ENCODE peak calls at places on chromosome 11, in five cellular contexts. O is ovary, A is adrenal gland, F is dorsolateral prefrontal cortex, Y is heart right ventricle. B is an unnamed sample.

GRCh38 chr11:63227521-63228107 is 15.8 kb downstream of the SLC22A25 start:
- DNase-seq in O (no peak), A (no peak), F (no peak), Y (no peak), B (no peak)

GRCh38 chr11:85947431-85948272 is 92.5 kb downstream of the CCDC83 start:
- DNase-seq in O (peak), A (peak), F (no peak), Y (no peak), B (peak)

GRCh38 chr11:76186776-76187279 is 19.5 kb downstream of the WNT11 start:
- DNase-seq in O (peak), A (peak), F (no peak), Y (no peak), B (no peak)

GRCh38 chr11:102940714-102941588 is 14.6 kb downstream of the MMP13 start:
- DNase-seq in O (no peak), A (peak), F (no peak), Y (no peak), B (peak)

GRCh38 chr11:78380615-78381029 is 37.0 kb downstream of the GAB2 start:
- DNase-seq in O (no peak), A (no peak), F (no peak), Y (no peak), B (peak)

GRCh38 chr11:93718057-93718563 is 23.2 kb downstream of the TAF1D start:
- DNase-seq in O (no peak), A (no peak), F (no peak), Y (no peak), B (no peak)

GRCh38 chr11:111631666-111632039 is 29.4 kb downstream of the SIK2 start:
- DNase-seq in O (no peak), A (no peak), F (no peak), Y (no peak), B (peak)

GRCh38 chr11:129013737-129014475 is 71.2 kb upstream of the TP53AIP1 start:
- DNase-seq in O (no peak), A (no peak), F (no peak), Y (no peak), B (no peak)

GRCh38 chr11:26950260-26950719 is 43.6 kb upstream of the FIBIN start:
- DNase-seq in O (no peak), A (no peak), F (no peak), Y (no peak), B (no peak)

GRCh38 chr11:93655581-93656255 is 5.8 kb upstream of the CEP295 start:
- DNase-seq in O (no peak), A (no peak), F (no peak), Y (no peak), B (no peak)

GRCh38 chr11:11856638-11857037 is 14.9 kb downstream of the USP47 start:
- DNase-seq in O (no peak), A (no peak), F (no peak), Y (no peak), B (no peak)

GRCh38 chr11:20754957-20755356 is 85.6 kb downstream of the NELL1 start:
- DNase-seq in O (no peak), A (no peak), F (no peak), Y (no peak), B (no peak)

GRCh38 chr11:14552089-14552488 is 31.9 kb upstream of the PSMA1 start:
- DNase-seq in O (no peak), A (no peak), F (no peak), Y (no peak), B (no peak)

GRCh38 chr11:75813622-75814039 is 1.4 kb upstream of the UVRAG start:
- DNase-seq in O (no peak), A (no peak), F (no peak), Y (no peak), B (no peak)

DNA sequence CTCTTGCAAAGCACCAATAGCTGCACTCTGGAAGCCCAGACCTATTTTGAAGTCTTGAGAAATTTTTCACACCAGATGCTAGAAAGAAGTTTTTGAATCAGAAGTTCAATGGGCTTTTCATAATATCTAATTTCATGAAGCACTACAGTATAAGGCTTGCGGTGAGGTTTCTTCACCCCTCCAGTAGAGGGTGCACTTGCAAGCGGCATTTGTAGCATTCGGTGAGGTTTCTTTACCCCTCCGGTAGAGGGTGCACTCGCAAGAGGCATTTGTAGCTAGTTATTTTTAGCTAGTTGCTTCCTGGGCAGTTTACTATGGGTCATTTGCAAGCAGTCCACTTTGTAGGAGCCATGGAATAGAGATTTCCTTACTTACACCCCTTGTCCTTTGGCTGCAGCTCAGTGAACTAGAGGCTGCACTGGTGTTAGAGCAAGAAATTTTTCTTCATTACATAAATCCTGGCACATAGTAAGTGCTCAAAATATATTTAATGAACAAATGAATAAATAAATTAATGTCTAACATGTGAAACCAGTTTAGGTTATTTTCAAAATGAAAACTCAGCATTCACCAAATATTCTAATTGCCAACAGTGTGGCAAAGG is 7.8 kb upstream of the NOX4 start:
- DNase-seq in O (no peak), A (no peak), F (no peak), Y (no peak), B (no peak)
- TF ChIP-seq CTCF in O (no peak), A (no peak), F (no peak), Y (no peak), B (no peak)

DNA sequence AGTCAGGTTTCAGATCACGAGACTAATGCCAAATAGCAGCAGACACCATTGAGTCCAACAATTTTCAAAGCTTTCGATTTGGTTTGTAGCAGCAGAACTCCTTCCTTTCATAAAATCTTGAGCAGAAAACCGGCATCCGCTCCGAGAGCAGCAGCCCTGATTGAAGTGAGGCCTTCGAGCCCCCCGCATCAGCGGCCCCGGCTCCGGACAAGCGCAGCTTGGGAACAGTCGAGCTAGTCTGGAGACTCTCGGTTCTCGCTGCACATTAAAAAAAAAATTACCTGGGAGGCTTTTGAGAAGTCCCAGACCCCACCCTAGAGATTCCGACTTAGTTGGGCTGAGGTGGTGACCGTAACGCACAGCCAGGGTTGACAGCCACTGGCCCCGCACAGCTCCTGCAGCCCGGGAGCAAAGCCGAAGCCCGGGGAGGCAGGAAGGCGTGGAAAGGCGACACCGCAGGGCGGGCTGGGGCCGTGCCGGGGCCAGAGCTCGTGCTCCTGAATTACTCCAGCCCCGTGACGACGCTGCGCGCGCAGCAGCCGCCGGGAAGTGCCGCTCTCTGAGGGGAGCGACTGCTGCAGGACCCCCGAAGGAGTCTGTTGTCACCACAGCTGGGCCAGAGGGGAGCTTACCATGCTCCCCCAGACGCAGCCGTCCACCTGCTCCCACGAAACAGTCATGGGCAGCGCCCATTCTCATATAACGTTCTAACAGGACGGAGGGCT is 57.8 kb downstream of the SPATA19 start:
- DNase-seq in O (no peak), A (peak), F (no peak), Y (peak), B (no peak)
- H3K4me3 ChIP-seq in O (no peak), A (no peak), F (peak), Y (no peak), B (no peak)

GRCh38 chr11:67645521-67646457 is 4.7 kb downstream of the ACY3 start:
- DNase-seq in O (no peak), A (no peak), F (no peak), Y (no peak), B (no peak)
- TF ChIP-seq CTCF in O (no peak), A (no peak), F (no peak), Y (no peak), B (no peak)

DNA sequence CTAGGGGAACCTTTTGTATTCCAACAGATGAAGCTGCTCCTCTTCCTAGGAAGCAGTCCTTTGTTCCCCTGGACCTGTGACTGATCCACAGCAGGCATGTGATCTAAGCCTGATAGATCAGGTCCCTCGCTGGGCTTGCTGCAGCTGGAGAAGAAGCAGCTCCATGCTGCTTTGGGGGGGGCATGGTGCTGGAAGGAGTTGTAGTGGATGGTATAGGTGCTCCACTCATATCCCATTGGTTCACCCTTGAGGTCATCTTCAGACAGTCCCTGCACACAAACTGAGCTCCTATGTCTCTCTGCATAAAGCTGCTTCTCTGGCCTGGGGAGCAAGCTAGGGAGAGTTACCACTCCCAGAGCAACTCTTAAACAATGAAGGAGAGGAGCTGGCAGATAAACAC is 9.5 kb upstream of the RIC3 start:
- DNase-seq in O (no peak), A (no peak), F (no peak), Y (no peak), B (no peak)
- H3K4me3 ChIP-seq in O (no peak), A (no peak), F (no peak), Y (no peak), B (no peak)

GRCh38 chr11:19326499-19326898 is 85.8 kb upstream of the E2F8 start:
- DNase-seq in O (no peak), A (no peak), F (no peak), Y (no peak), B (no peak)
- TF ChIP-seq CTCF in O (no peak), A (no peak), F (peak), Y (peak), B (peak)

GRCh38 chr11:73384127-73384441 is 7.9 kb downstream of the RELT start:
- DNase-seq in O (no peak), A (no peak), F (no peak), Y (no peak), B (no peak)

GRCh38 chr11:73386568-73386967 is 10.4 kb downstream of the RELT start:
- DNase-seq in O (no peak), A (no peak), F (no peak), Y (no peak), B (no peak)

GRCh38 chr11:73386026-73386425 is 9.8 kb downstream of the RELT start:
- DNase-seq in O (no peak), A (no peak), F (no peak), Y (no peak), B (no peak)

GRCh38 chr11:73384531-73384870 is 8.3 kb downstream of the RELT start:
- DNase-seq in O (no peak), A (no peak), F (no peak), Y (no peak), B (no peak)

DNA sequence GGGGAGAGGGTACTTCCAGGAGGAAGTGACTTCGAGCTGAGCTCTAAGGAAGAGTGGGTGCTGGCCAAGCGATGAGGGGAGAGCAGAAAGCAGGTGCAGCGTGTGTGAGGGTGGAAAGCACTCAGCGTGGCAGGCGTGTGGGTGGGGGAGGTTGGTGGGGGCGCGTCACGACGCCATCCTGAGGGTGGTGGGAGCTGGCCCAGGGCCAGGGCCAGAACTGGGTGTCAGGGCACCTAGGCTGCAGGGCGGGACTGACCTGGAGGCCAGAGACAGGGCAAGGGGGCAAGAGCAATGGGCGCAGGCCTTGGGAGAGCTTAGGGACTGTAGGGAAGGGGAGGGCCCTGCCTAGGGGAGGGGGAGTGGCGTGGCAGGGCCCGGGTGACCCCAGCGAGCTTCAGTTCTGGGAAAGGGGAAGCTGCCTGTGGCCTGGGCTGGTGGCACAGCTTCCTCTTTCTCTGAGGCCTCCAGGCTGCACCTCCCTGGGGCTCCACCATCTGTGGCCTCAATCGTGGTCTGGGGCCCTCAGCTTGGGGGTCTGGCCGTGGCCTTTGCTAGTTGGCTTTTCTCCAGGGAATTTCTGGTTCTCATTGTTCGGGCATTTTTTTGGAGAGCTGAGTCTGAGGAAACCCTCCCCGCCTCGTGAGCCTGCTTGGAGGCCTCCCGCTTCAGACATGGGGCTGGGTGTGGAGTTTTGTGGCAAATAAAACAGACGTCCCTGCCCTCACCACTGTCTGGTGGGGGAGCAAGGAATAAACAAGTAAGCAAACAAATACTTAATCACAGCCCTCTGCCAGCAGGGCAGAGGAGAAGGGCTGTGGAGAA is 8.9 kb downstream of the RELT start:
- DNase-seq in O (no peak), A (peak), F (no peak), Y (peak), B (no peak)
- H3K4me3 ChIP-seq in O (no peak), A (no peak), F (no peak), Y (no peak), B (no peak)

DNA sequence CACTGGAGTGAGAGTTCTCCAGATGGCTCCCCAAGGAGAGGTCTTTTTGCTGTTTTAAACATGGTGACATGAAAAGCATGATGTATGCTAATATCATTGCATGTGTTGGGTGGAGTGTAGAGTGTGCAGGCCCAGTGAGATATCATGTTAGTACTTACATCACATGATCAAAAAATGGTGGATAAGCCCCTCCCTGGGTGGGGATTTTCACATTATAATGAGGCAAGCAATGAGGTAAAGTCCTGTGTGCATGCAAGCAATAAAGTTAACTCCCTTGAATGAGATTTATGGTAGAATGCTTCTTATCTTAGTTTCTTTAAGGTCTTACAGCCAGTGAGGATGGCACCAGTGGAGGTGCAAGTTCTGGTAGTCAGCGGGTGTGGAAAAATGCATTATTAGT is 8.5 kb downstream of the FAM111B start:
- DNase-seq in O (no peak), A (no peak), F (no peak), Y (no peak), B (no peak)
- TF ChIP-seq CTCF in O (no peak), A (no peak), F (no peak), Y (no peak), B (no peak)

GRCh38 chr11:67266424-67267187 is at the start of gene GRK2:
- DNase-seq in O (peak), A (peak), F (peak), Y (peak), B (no peak)
- H3K4me3 ChIP-seq in O (peak), A (peak), F (peak), Y (peak), B (peak)

GRCh38 chr11:64629796-64630562 is 39.0 kb downstream of the SLC22A12 start:
- DNase-seq in O (no peak), A (peak), F (no peak), Y (peak), B (no peak)
- TF ChIP-seq CTCF in O (no peak), A (no peak), F (no peak), Y (no peak), B (no peak)

GRCh38 chr11:5690216-5690615 is 626 bp downstream of the TRIM22 start:
- DNase-seq in O (peak), A (no peak), F (no peak), Y (no peak), B (no peak)

GRCh38 chr11:5691963-5692358 is 2.4 kb downstream of the TRIM22 start:
- DNase-seq in O (no peak), A (no peak), F (no peak), Y (no peak), B (no peak)

GRCh38 chr11:5688482-5688881 is 1.1 kb upstream of the TRIM22 start:
- DNase-seq in O (no peak), A (no peak), F (no peak), Y (no peak), B (no peak)

GRCh38 chr11:5689551-5689983 is at the start of gene TRIM22:
- DNase-seq in O (peak), A (peak), F (no peak), Y (no peak), B (peak)

GRCh38 chr11:5690736-5691135 is 1.1 kb downstream of the TRIM22 start:
- DNase-seq in O (peak), A (no peak), F (no peak), Y (no peak), B (no peak)
- H3K4me3 ChIP-seq in O (peak), A (peak), F (peak), Y (peak), B (peak)

B was measured in BJ.